ENCODE peak calls at places on chromosome 20, in six cellular contexts. N is mesendoderm, F is uterus, I is adipocyte, A is esophagus squamous epithelium, Z is aorta. P is an unnamed sample.

GRCh38 chr20:37699202-37699601 is 5.4 kb downstream of the CTNNBL1 start:
- DNase-seq in N (no peak), F (no peak), I (no peak), A (no peak), Z (no peak), P (no peak)

GRCh38 chr20:20547221-20547875 is 165.1 kb downstream of the RALGAPA2 start:
- DNase-seq in N (no peak), F (no peak), I (no peak), A (no peak), Z (no peak), P (no peak)

GRCh38 chr20:9218412-9219001 is 149.6 kb downstream of the PLCB4 start:
- DNase-seq in N (no peak), F (peak), I (no peak), A (no peak), Z (no peak), P (no peak)

GRCh38 chr20:309306-309840 is 12.0 kb downstream of the ZCCHC3 start:
- DNase-seq in N (no peak), F (no peak), I (peak), A (no peak), Z (no peak), P (no peak)

GRCh38 chr20:57250607-57251343 is 15.7 kb downstream of the BMP7 start:
- DNase-seq in N (peak), F (no peak), I (no peak), A (no peak), Z (no peak), P (no peak)

GRCh38 chr20:43397147-43397546 is 60.5 kb upstream of the SRSF6 start:
- DNase-seq in N (no peak), F (no peak), I (peak), A (no peak), Z (no peak), P (no peak)

GRCh38 chr20:2256132-2256531 is 39.7 kb upstream of the TGM3 start:
- DNase-seq in N (no peak), F (no peak), I (no peak), A (no peak), Z (no peak), P (no peak)

GRCh38 chr20:19828233-19828632 is 70.2 kb downstream of the RIN2 start:
- DNase-seq in N (no peak), F (no peak), I (no peak), A (no peak), Z (no peak), P (peak)

GRCh38 chr20:46640536-46641311 is 10.5 kb downstream of the SLC13A3 start:
- DNase-seq in N (no peak), F (no peak), I (no peak), A (no peak), Z (no peak), P (no peak)

GRCh38 chr20:61516398-61517208 is 264.5 kb downstream of the CDH4 start:
- DNase-seq in N (no peak), F (no peak), I (no peak), A (no peak), Z (peak), P (no peak)

GRCh38 chr20:8265588-8265987 is 133.5 kb downstream of the PLCB1 start:
- DNase-seq in N (no peak), F (no peak), I (no peak), A (no peak), Z (no peak), P (no peak)

GRCh38 chr20:843908-844307 is 10.4 kb downstream of the FAM110A start:
- DNase-seq in N (no peak), F (no peak), I (no peak), A (no peak), Z (no peak), P (no peak)

GRCh38 chr20:64261138-64261537 is 5.6 kb downstream of the PCMTD2 start:
- DNase-seq in N (peak), F (peak), I (peak), A (no peak), Z (no peak), P (no peak)

DNA sequence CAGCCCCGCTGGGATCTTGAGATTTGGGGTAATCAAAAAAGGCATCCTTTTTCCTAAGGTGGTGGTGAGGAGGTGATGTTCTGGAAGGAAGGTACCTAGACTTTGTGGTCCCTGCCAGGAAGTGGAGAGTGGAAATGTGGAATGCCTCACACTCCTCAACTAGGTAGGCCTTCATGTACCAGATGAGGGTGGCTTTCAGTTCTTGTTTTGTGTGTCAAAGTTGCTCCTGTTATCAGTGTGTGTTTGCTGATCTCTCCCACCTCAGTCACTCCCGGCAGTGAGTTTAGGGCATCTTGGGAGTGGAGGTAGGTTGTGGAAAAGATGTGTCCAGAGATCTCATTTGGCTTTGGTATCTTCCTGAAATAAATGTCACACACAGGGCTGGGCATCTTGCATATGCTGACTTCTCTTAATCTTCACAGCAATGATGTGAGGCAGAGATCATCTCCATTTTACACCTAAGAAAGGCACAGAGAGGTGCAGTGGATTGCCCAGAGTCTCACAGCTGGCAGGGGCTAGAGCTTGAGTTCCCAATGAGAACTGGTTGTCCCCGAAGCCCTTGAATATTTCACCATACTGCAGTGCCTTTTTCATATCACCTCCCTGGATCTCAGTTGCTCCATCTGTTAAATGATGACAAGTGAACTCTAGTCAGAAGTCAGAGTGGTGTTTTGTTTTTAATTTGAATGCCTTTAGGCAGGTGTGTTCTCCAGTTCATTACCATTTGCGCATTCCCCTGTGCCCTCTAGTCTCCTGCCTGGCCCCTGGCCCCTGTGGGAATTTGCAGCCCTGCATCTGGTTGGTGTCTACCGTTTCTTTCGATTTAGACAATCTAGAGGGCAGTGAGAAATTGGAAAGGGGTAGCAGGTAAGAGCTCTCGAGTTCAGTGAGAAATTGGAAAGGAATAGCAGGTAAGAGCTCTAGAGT is 2.9 kb downstream of the PKIG start:
- DNase-seq in N (no peak), F (no peak), I (no peak), A (no peak), Z (no peak), P (no peak)
- H3K4me3 ChIP-seq in N (no peak), F (no peak), I (no peak), A (no peak), Z (no peak), P (no peak)

GRCh38 chr20:32167552-32167951 is 40.0 kb downstream of the PLAGL2 start:
- DNase-seq in N (no peak), F (no peak), I (no peak), A (no peak), Z (peak), P (no peak)
- H3K4me3 ChIP-seq in N (no peak), F (no peak), I (no peak), A (no peak), Z (no peak), P (no peak)

GRCh38 chr20:33113387-33113908 is 34.0 kb downstream of the BPIFB4 start:
- DNase-seq in N (no peak), F (no peak), I (no peak), A (no peak), Z (no peak), P (no peak)
- H3K4me3 ChIP-seq in N (no peak), F (no peak), I (no peak), A (no peak), Z (no peak), P (no peak)

DNA sequence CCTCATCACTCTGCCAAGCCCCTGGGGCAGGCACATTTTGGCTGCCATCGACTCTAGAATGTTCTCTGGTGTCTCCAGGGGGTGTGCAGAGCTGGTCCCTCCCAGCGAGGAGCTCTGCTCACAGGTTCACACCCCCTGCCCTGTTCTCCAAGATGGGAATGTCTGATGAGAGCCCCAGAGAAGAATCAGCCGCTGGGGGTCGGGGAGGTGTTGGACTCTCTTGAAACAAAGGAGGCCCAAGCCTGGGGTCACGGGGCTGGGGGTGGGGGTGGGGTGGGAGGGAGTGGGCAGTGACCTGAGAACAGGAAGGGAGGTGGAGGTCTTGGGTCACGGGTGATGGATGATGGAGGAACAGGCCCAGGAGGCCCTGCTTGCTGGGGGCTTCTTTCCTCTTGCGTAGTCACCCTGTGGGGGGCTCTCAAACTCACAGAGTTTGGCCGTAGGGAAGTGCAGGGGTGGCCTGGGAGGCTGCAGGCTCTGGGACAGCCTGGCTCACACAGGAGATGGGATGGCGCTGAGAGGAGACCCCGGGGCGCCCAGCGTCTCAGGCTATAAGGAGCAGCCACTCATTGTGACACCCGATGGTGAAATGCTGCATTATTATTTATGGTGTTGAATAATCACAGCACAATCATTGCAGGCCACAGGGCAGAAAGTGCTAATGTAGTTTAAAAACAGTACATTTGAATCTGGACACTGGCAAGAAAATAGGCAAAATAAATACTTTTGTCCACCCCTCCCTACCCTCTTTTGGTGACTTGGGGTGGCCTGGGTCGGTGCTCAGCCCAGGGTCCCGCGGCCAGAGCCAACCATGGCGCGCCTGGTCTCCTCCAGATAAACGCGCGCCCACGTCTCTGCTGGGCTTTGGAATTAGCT is 27.1 kb upstream of the BHLHE23 start:
- DNase-seq in N (no peak), F (no peak), I (no peak), A (no peak), Z (peak), P (no peak)
- H3K4me3 ChIP-seq in N (no peak), F (no peak), I (no peak), A (no peak), Z (no peak), P (no peak)

DNA sequence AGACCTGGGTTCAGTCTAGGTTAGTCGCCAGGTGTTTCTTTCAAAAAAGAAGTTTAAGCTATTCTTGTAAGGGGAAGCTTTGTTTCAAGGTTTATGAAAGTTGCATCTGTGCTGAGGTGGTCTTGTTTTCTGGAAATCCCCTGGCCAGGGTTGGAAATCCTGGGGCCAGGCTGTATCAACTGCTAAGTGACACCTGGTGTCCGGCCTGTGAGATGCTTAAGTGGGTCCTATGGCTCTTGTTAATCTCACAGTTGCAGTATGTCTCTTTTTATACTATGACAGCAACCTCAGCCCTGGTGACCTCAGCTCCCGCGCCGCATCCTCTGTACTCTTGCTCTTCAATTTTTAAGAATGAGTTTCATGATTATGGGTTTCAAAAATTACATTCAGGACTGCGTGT is 72.0 kb downstream of the CHMP4B start:
- DNase-seq in N (no peak), F (no peak), I (no peak), A (no peak), Z (no peak), P (no peak)
- H3K4me3 ChIP-seq in N (no peak), F (no peak), I (no peak), A (no peak), Z (no peak), P (no peak)

GRCh38 chr20:58900292-58900931 is 47.9 kb downstream of the GNAS start:
- DNase-seq in N (peak), F (no peak), I (peak), A (no peak), Z (no peak), P (no peak)
- H3K4me3 ChIP-seq in N (no peak), F (no peak), I (peak), A (no peak), Z (no peak), P (no peak)

GRCh38 chr20:53260591-53260990 is 288.4 kb downstream of the TSHZ2 start:
- DNase-seq in N (no peak), F (no peak), I (no peak), A (no peak), Z (no peak), P (no peak)
- H3K4me3 ChIP-seq in N (no peak), F (no peak), I (no peak), A (no peak), Z (no peak), P (no peak)

GRCh38 chr20:17225891-17226409 is 890 bp upstream of the PCSK2 start:
- DNase-seq in N (peak), F (no peak), I (no peak), A (no peak), Z (peak), P (no peak)
- H3K4me3 ChIP-seq in N (peak), F (peak), I (peak), A (peak), Z (peak), P (no peak)

P was measured in PC-9.